ENCODE peak calls at places on chromosomes 1 and 21, in ten cellular contexts. One of them, this sample, is unnamed.

GRCh38 chr1:1343811-1344421 is 5.3 kb downstream of the DVL1 start:
- DNase-seq in dermis blood vessel endothelial cell: no peak
- DNase-seq in stimulated activated CD8-positive, alpha-beta memory T cell treated with anti-CD3 and anti-CD28 coated beads, Interleukin-2, amount 100 ng/mL, for 48 hours: no peak
- DNase-seq in SK-N-SH: no peak
- DNase-seq in HuH-7: no peak
- DNase-seq in T follicular helper cell: no peak
- DNase-seq in OCI-LY7: no peak
- DNase-seq in mammary epithelial cell: no peak
- DNase-seq in hepatic stellate cell: no peak
- DNase-seq in RCC 7860: no peak
- DNase-seq in this sample: no peak

GRCh38 chr1:100785399-100786082 is 66.0 kb downstream of the VCAM1 start:
- DNase-seq in dermis blood vessel endothelial cell: no peak
- DNase-seq in stimulated activated CD8-positive, alpha-beta memory T cell treated with anti-CD3 and anti-CD28 coated beads, Interleukin-2, amount 100 ng/mL, for 48 hours: no peak
- DNase-seq in SK-N-SH: no peak
- DNase-seq in HuH-7: no peak
- DNase-seq in T follicular helper cell: no peak
- DNase-seq in OCI-LY7: no peak
- DNase-seq in mammary epithelial cell: no peak
- DNase-seq in hepatic stellate cell: no peak
- DNase-seq in RCC 7860: peak
- DNase-seq in this sample: no peak

GRCh38 chr1:15526021-15526489 is 593 bp upstream of the DNAJC16 start:
- DNase-seq in dermis blood vessel endothelial cell: no peak
- DNase-seq in stimulated activated CD8-positive, alpha-beta memory T cell treated with anti-CD3 and anti-CD28 coated beads, Interleukin-2, amount 100 ng/mL, for 48 hours: no peak
- DNase-seq in SK-N-SH: no peak
- DNase-seq in HuH-7: no peak
- DNase-seq in T follicular helper cell: no peak
- DNase-seq in OCI-LY7: peak
- DNase-seq in mammary epithelial cell: no peak
- DNase-seq in hepatic stellate cell: no peak
- DNase-seq in RCC 7860: no peak
- DNase-seq in this sample: no peak

GRCh38 chr21:45269861-45270260 is 17.8 kb downstream of the POFUT2 start:
- DNase-seq in dermis blood vessel endothelial cell: no peak
- DNase-seq in stimulated activated CD8-positive, alpha-beta memory T cell treated with anti-CD3 and anti-CD28 coated beads, Interleukin-2, amount 100 ng/mL, for 48 hours: no peak
- DNase-seq in SK-N-SH: no peak
- DNase-seq in HuH-7: no peak
- DNase-seq in T follicular helper cell: no peak
- DNase-seq in OCI-LY7: no peak
- DNase-seq in mammary epithelial cell: no peak
- DNase-seq in hepatic stellate cell: no peak
- DNase-seq in RCC 7860: no peak
- DNase-seq in this sample: no peak

GRCh38 chr1:215273838-215274516 is 191.4 kb downstream of the KCNK2 start:
- DNase-seq in dermis blood vessel endothelial cell: peak
- DNase-seq in stimulated activated CD8-positive, alpha-beta memory T cell treated with anti-CD3 and anti-CD28 coated beads, Interleukin-2, amount 100 ng/mL, for 48 hours: no peak
- DNase-seq in SK-N-SH: no peak
- DNase-seq in HuH-7: no peak
- DNase-seq in T follicular helper cell: no peak
- DNase-seq in OCI-LY7: no peak
- DNase-seq in mammary epithelial cell: peak
- DNase-seq in hepatic stellate cell: peak
- DNase-seq in RCC 7860: peak
- DNase-seq in this sample: no peak

GRCh38 chr21:45468051-45468970 is 63.3 kb downstream of the COL18A1 start:
- DNase-seq in dermis blood vessel endothelial cell: no peak
- DNase-seq in stimulated activated CD8-positive, alpha-beta memory T cell treated with anti-CD3 and anti-CD28 coated beads, Interleukin-2, amount 100 ng/mL, for 48 hours: no peak
- DNase-seq in SK-N-SH: no peak
- DNase-seq in HuH-7: no peak
- DNase-seq in T follicular helper cell: no peak
- DNase-seq in OCI-LY7: no peak
- DNase-seq in mammary epithelial cell: no peak
- DNase-seq in hepatic stellate cell: no peak
- DNase-seq in RCC 7860: no peak
- DNase-seq in this sample: no peak

GRCh38 chr1:156920233-156921052 is at the start of gene LRRC71:
- DNase-seq in dermis blood vessel endothelial cell: peak
- DNase-seq in stimulated activated CD8-positive, alpha-beta memory T cell treated with anti-CD3 and anti-CD28 coated beads, Interleukin-2, amount 100 ng/mL, for 48 hours: peak
- DNase-seq in SK-N-SH: peak
- DNase-seq in HuH-7: peak
- DNase-seq in T follicular helper cell: peak
- DNase-seq in OCI-LY7: no peak
- DNase-seq in mammary epithelial cell: peak
- DNase-seq in hepatic stellate cell: peak
- DNase-seq in RCC 7860: no peak
- DNase-seq in this sample: peak

GRCh38 chr1:224759570-224760562 is 143.7 kb downstream of the CNIH3 start:
- DNase-seq in dermis blood vessel endothelial cell: no peak
- DNase-seq in stimulated activated CD8-positive, alpha-beta memory T cell treated with anti-CD3 and anti-CD28 coated beads, Interleukin-2, amount 100 ng/mL, for 48 hours: no peak
- DNase-seq in SK-N-SH: no peak
- DNase-seq in HuH-7: no peak
- DNase-seq in T follicular helper cell: no peak
- DNase-seq in OCI-LY7: no peak
- DNase-seq in mammary epithelial cell: no peak
- DNase-seq in hepatic stellate cell: no peak
- DNase-seq in RCC 7860: no peak
- DNase-seq in this sample: no peak

GRCh38 chr1:244322791-244323521 is 128.8 kb downstream of the ADSS2 start:
- DNase-seq in dermis blood vessel endothelial cell: peak
- DNase-seq in stimulated activated CD8-positive, alpha-beta memory T cell treated with anti-CD3 and anti-CD28 coated beads, Interleukin-2, amount 100 ng/mL, for 48 hours: no peak
- DNase-seq in SK-N-SH: no peak
- DNase-seq in HuH-7: no peak
- DNase-seq in T follicular helper cell: no peak
- DNase-seq in OCI-LY7: no peak
- DNase-seq in mammary epithelial cell: peak
- DNase-seq in hepatic stellate cell: peak
- DNase-seq in RCC 7860: peak
- DNase-seq in this sample: no peak

GRCh38 chr1:93871356-93871755 is 7.7 kb downstream of the DNTTIP2 start:
- DNase-seq in dermis blood vessel endothelial cell: no peak
- DNase-seq in stimulated activated CD8-positive, alpha-beta memory T cell treated with anti-CD3 and anti-CD28 coated beads, Interleukin-2, amount 100 ng/mL, for 48 hours: no peak
- DNase-seq in SK-N-SH: no peak
- DNase-seq in HuH-7: no peak
- DNase-seq in T follicular helper cell: no peak
- DNase-seq in OCI-LY7: no peak
- DNase-seq in mammary epithelial cell: peak
- DNase-seq in hepatic stellate cell: no peak
- DNase-seq in RCC 7860: no peak
- DNase-seq in this sample: no peak

GRCh38 chr1:232066521-232066920 is 439.9 kb downstream of the DISC1 start:
- DNase-seq in dermis blood vessel endothelial cell: no peak
- DNase-seq in stimulated activated CD8-positive, alpha-beta memory T cell treated with anti-CD3 and anti-CD28 coated beads, Interleukin-2, amount 100 ng/mL, for 48 hours: no peak
- DNase-seq in SK-N-SH: no peak
- DNase-seq in HuH-7: no peak
- DNase-seq in T follicular helper cell: no peak
- DNase-seq in OCI-LY7: no peak
- DNase-seq in mammary epithelial cell: no peak
- DNase-seq in hepatic stellate cell: no peak
- DNase-seq in RCC 7860: no peak
- DNase-seq in this sample: no peak

GRCh38 chr1:152089014-152089674 is at the start of gene TCHHL1:
- DNase-seq in dermis blood vessel endothelial cell: no peak
- DNase-seq in stimulated activated CD8-positive, alpha-beta memory T cell treated with anti-CD3 and anti-CD28 coated beads, Interleukin-2, amount 100 ng/mL, for 48 hours: no peak
- DNase-seq in SK-N-SH: no peak
- DNase-seq in HuH-7: no peak
- DNase-seq in T follicular helper cell: no peak
- DNase-seq in OCI-LY7: no peak
- DNase-seq in mammary epithelial cell: peak
- DNase-seq in hepatic stellate cell: no peak
- DNase-seq in RCC 7860: no peak
- DNase-seq in this sample: no peak

GRCh38 chr1:47978486-47978885 is 18.7 kb downstream of the TRABD2B start:
- DNase-seq in dermis blood vessel endothelial cell: no peak
- DNase-seq in stimulated activated CD8-positive, alpha-beta memory T cell treated with anti-CD3 and anti-CD28 coated beads, Interleukin-2, amount 100 ng/mL, for 48 hours: no peak
- DNase-seq in SK-N-SH: no peak
- DNase-seq in HuH-7: no peak
- DNase-seq in T follicular helper cell: no peak
- DNase-seq in OCI-LY7: no peak
- DNase-seq in mammary epithelial cell: no peak
- DNase-seq in hepatic stellate cell: no peak
- DNase-seq in RCC 7860: no peak
- DNase-seq in this sample: no peak

GRCh38 chr1:1680912-1681273 is 11.7 kb downstream of the SLC35E2B start:
- DNase-seq in dermis blood vessel endothelial cell: no peak
- DNase-seq in stimulated activated CD8-positive, alpha-beta memory T cell treated with anti-CD3 and anti-CD28 coated beads, Interleukin-2, amount 100 ng/mL, for 48 hours: no peak
- DNase-seq in SK-N-SH: peak
- DNase-seq in HuH-7: no peak
- DNase-seq in T follicular helper cell: no peak
- DNase-seq in OCI-LY7: no peak
- DNase-seq in mammary epithelial cell: no peak
- DNase-seq in hepatic stellate cell: no peak
- DNase-seq in RCC 7860: no peak
- DNase-seq in this sample: no peak

GRCh38 chr1:200243042-200243437 is 166.8 kb downstream of the ZNF281 start:
- DNase-seq in dermis blood vessel endothelial cell: no peak
- DNase-seq in stimulated activated CD8-positive, alpha-beta memory T cell treated with anti-CD3 and anti-CD28 coated beads, Interleukin-2, amount 100 ng/mL, for 48 hours: no peak
- DNase-seq in SK-N-SH: no peak
- DNase-seq in HuH-7: no peak
- DNase-seq in T follicular helper cell: no peak
- DNase-seq in OCI-LY7: no peak
- DNase-seq in mammary epithelial cell: no peak
- DNase-seq in hepatic stellate cell: no peak
- DNase-seq in RCC 7860: no peak
- DNase-seq in this sample: no peak

GRCh38 chr1:157411769-157412168 is 140.5 kb downstream of the FCRL5 start:
- DNase-seq in dermis blood vessel endothelial cell: peak
- DNase-seq in stimulated activated CD8-positive, alpha-beta memory T cell treated with anti-CD3 and anti-CD28 coated beads, Interleukin-2, amount 100 ng/mL, for 48 hours: no peak
- DNase-seq in SK-N-SH: no peak
- DNase-seq in HuH-7: no peak
- DNase-seq in T follicular helper cell: no peak
- DNase-seq in OCI-LY7: no peak
- DNase-seq in mammary epithelial cell: no peak
- DNase-seq in hepatic stellate cell: no peak
- DNase-seq in RCC 7860: no peak
- DNase-seq in this sample: no peak

GRCh38 chr1:82086739-82087138 is 286.0 kb downstream of the ADGRL2 start:
- DNase-seq in dermis blood vessel endothelial cell: no peak
- DNase-seq in stimulated activated CD8-positive, alpha-beta memory T cell treated with anti-CD3 and anti-CD28 coated beads, Interleukin-2, amount 100 ng/mL, for 48 hours: no peak
- DNase-seq in SK-N-SH: no peak
- DNase-seq in HuH-7: no peak
- DNase-seq in T follicular helper cell: no peak
- DNase-seq in OCI-LY7: no peak
- DNase-seq in mammary epithelial cell: peak
- DNase-seq in hepatic stellate cell: peak
- DNase-seq in RCC 7860: peak
- DNase-seq in this sample: no peak

GRCh38 chr1:41450747-41451285 is 33.7 kb downstream of the EDN2 start:
- DNase-seq in dermis blood vessel endothelial cell: no peak
- DNase-seq in stimulated activated CD8-positive, alpha-beta memory T cell treated with anti-CD3 and anti-CD28 coated beads, Interleukin-2, amount 100 ng/mL, for 48 hours: no peak
- DNase-seq in SK-N-SH: no peak
- DNase-seq in HuH-7: no peak
- DNase-seq in T follicular helper cell: no peak
- DNase-seq in OCI-LY7: no peak
- DNase-seq in mammary epithelial cell: no peak
- DNase-seq in hepatic stellate cell: no peak
- DNase-seq in RCC 7860: no peak
- DNase-seq in this sample: no peak

GRCh38 chr1:145977486-145978476 is 13.3 kb downstream of the POLR3GL start:
- DNase-seq in dermis blood vessel endothelial cell: peak
- DNase-seq in stimulated activated CD8-positive, alpha-beta memory T cell treated with anti-CD3 and anti-CD28 coated beads, Interleukin-2, amount 100 ng/mL, for 48 hours: no peak
- DNase-seq in SK-N-SH: peak
- DNase-seq in HuH-7: peak
- DNase-seq in T follicular helper cell: peak
- DNase-seq in OCI-LY7: peak
- DNase-seq in mammary epithelial cell: peak
- DNase-seq in hepatic stellate cell: peak
- DNase-seq in RCC 7860: peak
- DNase-seq in this sample: peak

GRCh38 chr1:37158113-37158749 is 123.9 kb upstream of the GRIK3 start:
- DNase-seq in dermis blood vessel endothelial cell: no peak
- DNase-seq in stimulated activated CD8-positive, alpha-beta memory T cell treated with anti-CD3 and anti-CD28 coated beads, Interleukin-2, amount 100 ng/mL, for 48 hours: no peak
- DNase-seq in SK-N-SH: no peak
- DNase-seq in HuH-7: no peak
- DNase-seq in T follicular helper cell: no peak
- DNase-seq in OCI-LY7: no peak
- DNase-seq in mammary epithelial cell: peak
- DNase-seq in hepatic stellate cell: no peak
- DNase-seq in RCC 7860: no peak
- DNase-seq in this sample: no peak

GRCh38 chr1:16719571-16720402 is 20.5 kb upstream of the RNU1-4 start:
- DNase-seq in dermis blood vessel endothelial cell: no peak
- DNase-seq in stimulated activated CD8-positive, alpha-beta memory T cell treated with anti-CD3 and anti-CD28 coated beads, Interleukin-2, amount 100 ng/mL, for 48 hours: no peak
- DNase-seq in SK-N-SH: peak
- DNase-seq in HuH-7: no peak
- DNase-seq in T follicular helper cell: no peak
- DNase-seq in OCI-LY7: peak
- DNase-seq in mammary epithelial cell: no peak
- DNase-seq in hepatic stellate cell: peak
- DNase-seq in RCC 7860: no peak
- DNase-seq in this sample: peak

GRCh38 chr1:230337266-230337665 is 88.9 kb downstream of the PGBD5 start:
- DNase-seq in dermis blood vessel endothelial cell: no peak
- DNase-seq in stimulated activated CD8-positive, alpha-beta memory T cell treated with anti-CD3 and anti-CD28 coated beads, Interleukin-2, amount 100 ng/mL, for 48 hours: no peak
- DNase-seq in SK-N-SH: no peak
- DNase-seq in HuH-7: no peak
- DNase-seq in T follicular helper cell: no peak
- DNase-seq in OCI-LY7: no peak
- DNase-seq in mammary epithelial cell: no peak
- DNase-seq in hepatic stellate cell: no peak
- DNase-seq in RCC 7860: no peak
- DNase-seq in this sample: no peak

GRCh38 chr1:182909578-182909977 is 43.4 kb downstream of the SHCBP1L start:
- DNase-seq in dermis blood vessel endothelial cell: no peak
- DNase-seq in stimulated activated CD8-positive, alpha-beta memory T cell treated with anti-CD3 and anti-CD28 coated beads, Interleukin-2, amount 100 ng/mL, for 48 hours: no peak
- DNase-seq in SK-N-SH: peak
- DNase-seq in HuH-7: no peak
- DNase-seq in T follicular helper cell: no peak
- DNase-seq in OCI-LY7: no peak
- DNase-seq in mammary epithelial cell: no peak
- DNase-seq in hepatic stellate cell: no peak
- DNase-seq in RCC 7860: no peak
- DNase-seq in this sample: no peak

GRCh38 chr1:73044241-73044640 is 761.9 kb upstream of the NEGR1 start:
- DNase-seq in dermis blood vessel endothelial cell: no peak
- DNase-seq in stimulated activated CD8-positive, alpha-beta memory T cell treated with anti-CD3 and anti-CD28 coated beads, Interleukin-2, amount 100 ng/mL, for 48 hours: no peak
- DNase-seq in SK-N-SH: no peak
- DNase-seq in HuH-7: no peak
- DNase-seq in T follicular helper cell: no peak
- DNase-seq in OCI-LY7: no peak
- DNase-seq in mammary epithelial cell: no peak
- DNase-seq in hepatic stellate cell: no peak
- DNase-seq in RCC 7860: no peak
- DNase-seq in this sample: no peak

GRCh38 chr21:33024278-33025103 is 1.2 kb upstream of the OLIG2 start:
- DNase-seq in dermis blood vessel endothelial cell: no peak
- DNase-seq in stimulated activated CD8-positive, alpha-beta memory T cell treated with anti-CD3 and anti-CD28 coated beads, Interleukin-2, amount 100 ng/mL, for 48 hours: no peak
- DNase-seq in SK-N-SH: peak
- DNase-seq in HuH-7: no peak
- DNase-seq in T follicular helper cell: no peak
- DNase-seq in OCI-LY7: no peak
- DNase-seq in mammary epithelial cell: no peak
- DNase-seq in hepatic stellate cell: no peak
- DNase-seq in RCC 7860: no peak
- DNase-seq in this sample: peak

GRCh38 chr21:45291613-45292398 is 4.1 kb upstream of the POFUT2 start:
- DNase-seq in dermis blood vessel endothelial cell: no peak
- DNase-seq in stimulated activated CD8-positive, alpha-beta memory T cell treated with anti-CD3 and anti-CD28 coated beads, Interleukin-2, amount 100 ng/mL, for 48 hours: no peak
- DNase-seq in SK-N-SH: peak
- DNase-seq in HuH-7: no peak
- DNase-seq in T follicular helper cell: no peak
- DNase-seq in OCI-LY7: no peak
- DNase-seq in mammary epithelial cell: no peak
- DNase-seq in hepatic stellate cell: no peak
- DNase-seq in RCC 7860: no peak
- DNase-seq in this sample: no peak

GRCh38 chr1:32924881-32925344 is 23.7 kb upstream of the TMEM54 start:
- DNase-seq in dermis blood vessel endothelial cell: no peak
- DNase-seq in stimulated activated CD8-positive, alpha-beta memory T cell treated with anti-CD3 and anti-CD28 coated beads, Interleukin-2, amount 100 ng/mL, for 48 hours: peak
- DNase-seq in SK-N-SH: no peak
- DNase-seq in HuH-7: peak
- DNase-seq in T follicular helper cell: no peak
- DNase-seq in OCI-LY7: no peak
- DNase-seq in mammary epithelial cell: no peak
- DNase-seq in hepatic stellate cell: no peak
- DNase-seq in RCC 7860: no peak
- DNase-seq in this sample: no peak

GRCh38 chr21:42455196-42455595 is 40.8 kb downstream of the RSPH1 start:
- DNase-seq in dermis blood vessel endothelial cell: no peak
- DNase-seq in stimulated activated CD8-positive, alpha-beta memory T cell treated with anti-CD3 and anti-CD28 coated beads, Interleukin-2, amount 100 ng/mL, for 48 hours: no peak
- DNase-seq in SK-N-SH: no peak
- DNase-seq in HuH-7: no peak
- DNase-seq in T follicular helper cell: no peak
- DNase-seq in OCI-LY7: peak
- DNase-seq in mammary epithelial cell: peak
- DNase-seq in hepatic stellate cell: no peak
- DNase-seq in RCC 7860: no peak
- DNase-seq in this sample: no peak